ENCODE peak calls at places on chromosomes 16 and 17, in five cellular contexts. W, C, K, Q and B are unnamed samples.
A peak's percentile ranks its signal among the peaks of the same experiment; 100 is the strongest.

GRCh38 chr16:1532081-1532760 is 1.2 kb upstream of the TMEM204 start:
- DNase-seq in W (peak; percentile 91), C (no peak), K (no peak), Q (no peak), B (no peak)

GRCh38 chr17:81518785-81519283 is 6.2 kb upstream of the ACTG1 start:
- DNase-seq in W (peak; percentile 55), C (no peak), K (no peak), Q (no peak), B (no peak)

GRCh38 chr17:67746704-67747571 is 29.2 kb downstream of the NOL11 start:
- DNase-seq in W (no peak), C (no peak), K (no peak), Q (no peak), B (no peak)

GRCh38 chr17:64611374-64611773 is 50.7 kb downstream of the SMURF2 start:
- DNase-seq in W (no peak), C (no peak), K (no peak), Q (no peak), B (no peak)

GRCh38 chr17:58052951-58053715 is 30.1 kb upstream of the DYNLL2 start:
- DNase-seq in W (no peak), C (no peak), K (no peak), Q (no peak), B (no peak)

GRCh38 chr16:29899516-29900101 is at the start of gene SEZ6L2:
- DNase-seq in W (peak; percentile 31), C (no peak), K (peak; percentile 57), Q (peak; percentile 41), B (peak; percentile 24)

GRCh38 chr17:73309727-73310555 is 1.9 kb downstream of the CDC42EP4 start:
- DNase-seq in W (no peak), C (no peak), K (no peak), Q (no peak), B (no peak)

GRCh38 chr17:74872313-74873035 is at the start of gene FDXR:
- DNase-seq in W (no peak), C (no peak), K (no peak), Q (no peak), B (no peak)

GRCh38 chr16:71885261-71885650 is 1.3 kb upstream of the ZNF821 start:
- DNase-seq in W (no peak), C (no peak), K (no peak), Q (no peak), B (no peak)

GRCh38 chr16:3004319-3004718 is 8.4 kb upstream of the CLDN9 start:
- DNase-seq in W (no peak), C (no peak), K (no peak), Q (no peak), B (no peak)

GRCh38 chr17:37510056-37510455 is 20.4 kb downstream of the DUSP14 start:
- DNase-seq in W (no peak), C (no peak), K (no peak), Q (no peak), B (no peak)

GRCh38 chr16:67480833-67481560 is at the start of gene ATP6V0D1:
- DNase-seq in W (peak; percentile 99), C (peak; percentile 84), K (peak; percentile 98), Q (peak; percentile 85), B (peak; percentile 97)

GRCh38 chr17:58391302-58391984 is 25.9 kb downstream of the RNF43 start:
- DNase-seq in W (no peak), C (no peak), K (no peak), Q (no peak), B (no peak)

GRCh38 chr16:50814541-50814940 is 72.7 kb downstream of the CYLD start:
- DNase-seq in W (no peak), C (no peak), K (no peak), Q (no peak), B (no peak)

GRCh38 chr16:1413684-1414531 is 596 bp downstream of the UNKL start:
- DNase-seq in W (peak; percentile 46), C (peak; percentile 18), K (peak; percentile 33), Q (no peak), B (no peak)

GRCh38 chr17:4771519-4772234 is at the start of gene TM4SF5:
- DNase-seq in W (no peak), C (no peak), K (no peak), Q (no peak), B (no peak)

GRCh38 chr16:85616608-85617311 is 3.6 kb downstream of the GSE1 start:
- DNase-seq in W (peak; percentile 61), C (peak; percentile 24), K (no peak), Q (no peak), B (no peak)

GRCh38 chr16:81432899-81433560 is 11.6 kb upstream of the CMIP start:
- DNase-seq in W (no peak), C (no peak), K (no peak), Q (no peak), B (no peak)

GRCh38 chr16:8867483-8868271 is 1.1 kb downstream of the CARHSP1 start:
- DNase-seq in W (peak; percentile 52), C (no peak), K (no peak), Q (no peak), B (no peak)

GRCh38 chr16:87855852-87856715 is 13.2 kb downstream of the SLC7A5 start:
- DNase-seq in W (peak; percentile 60), C (peak; percentile 28), K (no peak), Q (no peak), B (peak; percentile 53)

GRCh38 chr17:18028114-18028513 is 10.9 kb downstream of the ATPAF2 start:
- DNase-seq in W (no peak), C (no peak), K (no peak), Q (no peak), B (no peak)

GRCh38 chr16:61681673-61682072 is 354.6 kb downstream of the CDH8 start:
- DNase-seq in W (no peak), C (no peak), K (no peak), Q (no peak), B (no peak)

GRCh38 chr16:54099627-54100026 is 187.0 kb downstream of the IRX3 start:
- DNase-seq in W (no peak), C (no peak), K (no peak), Q (no peak), B (no peak)

GRCh38 chr17:62808576-62808970 is 459 bp upstream of the MARCHF10 start:
- DNase-seq in W (no peak), C (no peak), K (no peak), Q (no peak), B (no peak)

GRCh38 chr17:31279401-31279800 is 17.6 kb downstream of the OMG start:
- DNase-seq in W (no peak), C (no peak), K (no peak), Q (no peak), B (no peak)

GRCh38 chr17:74186498-74186897 is 17.0 kb upstream of the RPL38 start:
- DNase-seq in W (no peak), C (no peak), K (no peak), Q (no peak), B (no peak)

GRCh38 chr16:77890075-77890474 is 101.7 kb downstream of the VAT1L start:
- DNase-seq in W (no peak), C (no peak), K (no peak), Q (no peak), B (no peak)

GRCh38 chr16:88941933-88942909 is 34.8 kb downstream of the CBFA2T3 start:
- DNase-seq in W (peak; percentile 61), C (no peak), K (peak; percentile 24), Q (no peak), B (no peak)

GRCh38 chr17:29383687-29384086 is 6.5 kb upstream of the TAOK1 start:
- DNase-seq in W (no peak), C (no peak), K (no peak), Q (no peak), B (no peak)

GRCh38 chr17:65018612-65019290 is 37.8 kb downstream of the GNA13 start:
- DNase-seq in W (no peak), C (no peak), K (no peak), Q (no peak), B (no peak)

GRCh38 chr17:11144358-11145233 is 96.4 kb upstream of the SHISA6 start:
- DNase-seq in W (no peak), C (no peak), K (no peak), Q (no peak), B (no peak)

GRCh38 chr16:50553731-50554360 is 5.7 kb downstream of the NKD1 start:
- DNase-seq in W (no peak), C (no peak), K (no peak), Q (no peak), B (no peak)

GRCh38 chr17:80195671-80196529 is 24.2 kb downstream of the SGSH start:
- DNase-seq in W (no peak), C (no peak), K (peak; percentile 37), Q (no peak), B (no peak)

GRCh38 chr16:88508376-88508867 is 55.3 kb downstream of the ZFPM1 start:
- DNase-seq in W (no peak), C (no peak), K (no peak), Q (no peak), B (no peak)